ENCODE peak calls at places on chromosomes 4 and X, in four cellular contexts. One of them, this sample, is unnamed.

GRCh38 chrX:110204986-110205385 is 112.9 kb downstream of the AMMECR1 start:
- DNase-seq in HepG2: no peak
- DNase-seq in GM12878: no peak
- DNase-seq in K562: no peak
- DNase-seq in this sample: no peak

GRCh38 chr4:1206299-1207156 is 34.1 kb upstream of the SPON2 start:
- DNase-seq in GM12878: no peak
- DNase-seq in HepG2: no peak
- DNase-seq in K562: no peak
- DNase-seq in this sample: no peak

GRCh38 chr4:113673450-113673849 is 88.1 kb downstream of the CAMK2D start:
- DNase-seq in HepG2: no peak
- DNase-seq in K562: no peak
- DNase-seq in GM12878: no peak
- DNase-seq in this sample: no peak

GRCh38 chr4:148030486-148030885 is 298.6 kb downstream of the ARHGAP10 start:
- DNase-seq in GM12878: no peak
- DNase-seq in K562: no peak
- DNase-seq in HepG2: no peak
- DNase-seq in this sample: no peak

GRCh38 chrX:66016905-66017658 is 22.8 kb downstream of the VSIG4 start:
- DNase-seq in K562: peak; percentile 67
- DNase-seq in HepG2: no peak
- DNase-seq in GM12878: no peak
- DNase-seq in this sample: no peak

GRCh38 chr4:140255467-140255866 is 101.5 kb upstream of the MAML3 start:
- DNase-seq in GM12878: no peak
- DNase-seq in HepG2: no peak
- DNase-seq in K562: no peak
- DNase-seq in this sample: no peak

GRCh38 chrX:132219343-132219768 is at the start of gene RAP2C:
- DNase-seq in K562: peak; percentile 88
- DNase-seq in GM12878: no peak
- DNase-seq in HepG2: peak; percentile 77
- DNase-seq in this sample: peak; percentile 82

GRCh38 chrX:136209016-136209738 is 42.0 kb downstream of the MAP7D3 start:
- DNase-seq in HepG2: no peak
- DNase-seq in GM12878: no peak
- DNase-seq in K562: peak; percentile 50
- DNase-seq in this sample: peak; percentile 69

GRCh38 chrX:72620550-72621145 is 48.0 kb upstream of the HDAC8 start:
- DNase-seq in K562: peak; percentile 67
- DNase-seq in HepG2: peak; percentile 2
- DNase-seq in GM12878: no peak
- DNase-seq in this sample: peak; percentile 46

GRCh38 chr4:168128601-168129000 is 36.3 kb downstream of the ANXA10 start:
- DNase-seq in GM12878: no peak
- DNase-seq in HepG2: no peak
- DNase-seq in K562: no peak
- DNase-seq in this sample: no peak

GRCh38 chr4:128974203-128974602 is 119.1 kb downstream of the SCLT1 start:
- DNase-seq in HepG2: no peak
- DNase-seq in K562: no peak
- DNase-seq in GM12878: no peak
- DNase-seq in this sample: no peak

GRCh38 chr4:10129196-10130185 is 12.9 kb upstream of the WDR1 start:
- DNase-seq in GM12878: no peak
- DNase-seq in K562: no peak
- DNase-seq in HepG2: no peak
- DNase-seq in this sample: no peak

GRCh38 chr4:159937595-159937994 is 834.7 kb downstream of the RAPGEF2 start:
- DNase-seq in GM12878: no peak
- DNase-seq in K562: no peak
- DNase-seq in HepG2: no peak
- DNase-seq in this sample: no peak

GRCh38 chr4:5719329-5720055 is 8.5 kb downstream of the EVC start:
- DNase-seq in GM12878: no peak
- DNase-seq in HepG2: no peak
- DNase-seq in K562: no peak
- DNase-seq in this sample: no peak

GRCh38 chr4:55143858-55144257 is 18.5 kb upstream of the KDR start:
- DNase-seq in HepG2: no peak
- DNase-seq in GM12878: no peak
- DNase-seq in K562: no peak
- DNase-seq in this sample: no peak

GRCh38 chr4:122346036-122346435 is 32.8 kb upstream of the ADAD1 start:
- DNase-seq in HepG2: no peak
- DNase-seq in GM12878: no peak
- DNase-seq in K562: no peak
- DNase-seq in this sample: no peak

GRCh38 chr4:74969507-74970474 is 36.9 kb downstream of the PARM1 start:
- DNase-seq in K562: peak; percentile 8
- DNase-seq in HepG2: no peak
- DNase-seq in GM12878: no peak
- DNase-seq in this sample: peak; percentile 14

GRCh38 chr4:142043509-142043908 is 407.1 kb downstream of the IL15 start:
- DNase-seq in K562: no peak
- DNase-seq in HepG2: no peak
- DNase-seq in GM12878: no peak
- DNase-seq in this sample: no peak

GRCh38 chr4:80221161-80221560 is 23.9 kb downstream of the PRDM8 start:
- DNase-seq in GM12878: no peak
- DNase-seq in K562: no peak
- DNase-seq in HepG2: no peak
- DNase-seq in this sample: no peak

GRCh38 chr4:153142700-153143438 is 61.4 kb upstream of the TRIM2 start:
- DNase-seq in HepG2: peak; percentile 63
- DNase-seq in GM12878: no peak
- DNase-seq in K562: peak; percentile 68
- DNase-seq in this sample: peak; percentile 77

GRCh38 chrX:13165747-13166146 is 121.3 kb upstream of the FAM9C start:
- DNase-seq in K562: no peak
- DNase-seq in GM12878: no peak
- DNase-seq in HepG2: no peak
- DNase-seq in this sample: no peak

GRCh38 chr4:125011646-125012045 is 299.1 kb upstream of the ANKRD50 start:
- DNase-seq in K562: no peak
- DNase-seq in GM12878: no peak
- DNase-seq in HepG2: no peak
- DNase-seq in this sample: no peak

GRCh38 chr4:53128959-53129358 is 236.9 kb downstream of the SCFD2 start:
- DNase-seq in HepG2: no peak
- DNase-seq in GM12878: no peak
- DNase-seq in K562: no peak
- DNase-seq in this sample: no peak

GRCh38 chr4:96593422-96593821 is 753.5 kb downstream of the PDHA2 start:
- DNase-seq in HepG2: peak; percentile 23
- DNase-seq in K562: no peak
- DNase-seq in GM12878: no peak
- DNase-seq in this sample: no peak

GRCh38 chrX:12978205-12979010 is 3.5 kb downstream of the TMSB4X start:
- DNase-seq in GM12878: no peak
- DNase-seq in K562: peak; percentile 76
- DNase-seq in HepG2: no peak
- DNase-seq in this sample: no peak

GRCh38 chr4:113467581-113467980 is 294.0 kb downstream of the CAMK2D start:
- DNase-seq in HepG2: no peak
- DNase-seq in GM12878: no peak
- DNase-seq in K562: no peak
- DNase-seq in this sample: no peak

GRCh38 chr4:163166041-163166579 is 580 bp downstream of the NAF1 start:
- DNase-seq in HepG2: peak; percentile 26
- DNase-seq in GM12878: no peak
- DNase-seq in K562: peak; percentile 59
- DNase-seq in this sample: peak; percentile 49

GRCh38 chr4:174422893-174423256 is 99.4 kb downstream of the HPGD start:
- DNase-seq in K562: no peak
- DNase-seq in HepG2: no peak
- DNase-seq in GM12878: no peak
- DNase-seq in this sample: no peak

DNA sequence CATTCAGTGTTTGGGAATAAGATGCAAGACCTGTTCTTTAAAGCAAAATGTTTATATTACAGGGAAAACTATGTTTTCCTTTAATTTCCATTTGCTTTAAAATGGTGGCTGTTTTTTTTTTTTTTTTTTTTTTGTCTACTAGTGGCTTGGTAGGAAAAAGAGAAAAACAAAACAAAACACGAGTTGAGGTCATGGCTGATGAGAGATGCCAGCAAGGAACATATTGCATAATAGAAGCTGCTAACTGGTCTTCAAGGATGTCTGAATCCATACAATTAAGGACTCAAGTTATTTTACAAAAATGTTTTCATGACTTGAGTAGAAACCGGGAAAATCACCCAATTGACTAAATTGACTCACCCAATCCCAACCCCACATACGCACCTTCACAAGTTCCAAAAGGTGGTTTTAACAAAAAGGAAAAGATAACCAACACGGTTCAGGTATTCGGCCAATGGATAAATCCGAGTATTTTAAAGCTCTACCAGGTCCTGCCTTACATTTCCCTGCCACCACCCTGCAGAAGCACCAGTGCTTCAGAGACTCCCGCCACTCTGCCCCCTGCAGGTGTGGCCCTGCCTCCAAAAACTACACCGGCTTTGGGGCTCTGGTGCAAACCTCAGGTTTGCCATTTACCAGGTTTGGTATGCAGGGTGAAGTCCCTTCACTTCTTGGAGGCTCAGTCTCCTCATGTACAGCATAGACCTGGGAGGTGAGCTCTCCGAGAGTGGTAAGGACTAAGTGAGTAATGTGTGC is 27.1 kb downstream of the PIR start:
- DNase-seq in GM12878: no peak
- DNase-seq in K562: peak; percentile 14
- DNase-seq in HepG2: no peak
- DNase-seq in this sample: no peak
- TF ChIP-seq SP1 in GM12878: no peak
- TF ChIP-seq SP1 in K562: no peak
- TF ChIP-seq SP1 in HepG2: no peak
- TF ChIP-seq SP1 in this sample: no peak

GRCh38 chr4:35521682-35522081 is 722.6 kb downstream of the ARAP2 start:
- DNase-seq in HepG2: no peak
- DNase-seq in K562: no peak
- DNase-seq in GM12878: no peak
- DNase-seq in this sample: no peak

GRCh38 chr4:35511851-35512250 is 732.5 kb downstream of the ARAP2 start:
- DNase-seq in GM12878: no peak
- DNase-seq in K562: no peak
- DNase-seq in HepG2: no peak
- DNase-seq in this sample: no peak

GRCh38 chr4:35520059-35520458 is 724.3 kb downstream of the ARAP2 start:
- DNase-seq in GM12878: no peak
- DNase-seq in HepG2: no peak
- DNase-seq in K562: no peak
- DNase-seq in this sample: no peak

GRCh38 chr4:35516102-35516501 is 728.2 kb downstream of the ARAP2 start:
- DNase-seq in GM12878: no peak
- DNase-seq in K562: no peak
- DNase-seq in HepG2: no peak
- DNase-seq in this sample: no peak
- TF ChIP-seq BHLHE40 in GM12878: no peak
- TF ChIP-seq BHLHE40 in K562: no peak
- TF ChIP-seq BHLHE40 in HepG2: no peak
- TF ChIP-seq BHLHE40 in this sample: no peak

GRCh38 chrX:118730500-118731247 is 3.3 kb downstream of the IL13RA1 start:
- DNase-seq in K562: no peak
- DNase-seq in GM12878: no peak
- DNase-seq in HepG2: no peak
- DNase-seq in this sample: no peak

GRCh38 chrX:118724775-118725174 is 2.6 kb upstream of the IL13RA1 start:
- DNase-seq in HepG2: peak; percentile 16
- DNase-seq in K562: peak; percentile 68
- DNase-seq in GM12878: no peak
- DNase-seq in this sample: no peak

GRCh38 chrX:118729043-118729652 is 1.7 kb downstream of the IL13RA1 start:
- DNase-seq in K562: no peak
- DNase-seq in HepG2: no peak
- DNase-seq in GM12878: no peak
- DNase-seq in this sample: no peak

GRCh38 chrX:118726887-118727685 is at the start of gene IL13RA1:
- DNase-seq in K562: peak; percentile 91
- DNase-seq in GM12878: no peak
- DNase-seq in HepG2: peak; percentile 93
- DNase-seq in this sample: peak; percentile 91

GRCh38 chrX:118727686-118728339 is 407 bp downstream of the IL13RA1 start:
- DNase-seq in HepG2: peak; percentile 10
- DNase-seq in K562: peak; percentile 20
- DNase-seq in GM12878: no peak
- DNase-seq in this sample: no peak
- TF ChIP-seq TARDBP in HepG2: no peak
- TF ChIP-seq TARDBP in K562: no peak
- TF ChIP-seq TARDBP in GM12878: no peak
- TF ChIP-seq TARDBP in this sample: no peak

GRCh38 chrX:101759000-101759399 is 99.3 kb upstream of the ARMCX2 start:
- DNase-seq in HepG2: peak; percentile 2
- DNase-seq in GM12878: no peak
- DNase-seq in K562: peak; percentile 12
- DNase-seq in this sample: peak; percentile 46
- TF ChIP-seq SP1 in HepG2: no peak
- TF ChIP-seq SP1 in GM12878: no peak
- TF ChIP-seq SP1 in K562: no peak
- TF ChIP-seq SP1 in this sample: no peak

GRCh38 chrX:124226129-124226528 is 106.3 kb upstream of the TEX13D start:
- DNase-seq in GM12878: no peak
- DNase-seq in HepG2: no peak
- DNase-seq in K562: no peak
- DNase-seq in this sample: no peak

GRCh38 chrX:124229374-124229773 is 103.1 kb upstream of the TEX13D start:
- DNase-seq in K562: no peak
- DNase-seq in GM12878: no peak
- DNase-seq in HepG2: no peak
- DNase-seq in this sample: no peak

GRCh38 chrX:124228849-124229248 is 103.6 kb upstream of the TEX13D start:
- DNase-seq in GM12878: no peak
- DNase-seq in K562: no peak
- DNase-seq in HepG2: no peak
- DNase-seq in this sample: no peak

GRCh38 chrX:124217289-124218251 is 114.9 kb upstream of the TEX13D start:
- DNase-seq in HepG2: peak; percentile 66
- DNase-seq in GM12878: no peak
- DNase-seq in K562: peak; percentile 14
- DNase-seq in this sample: no peak

GRCh38 chrX:124223524-124223923 is 108.9 kb upstream of the TEX13D start:
- DNase-seq in K562: peak; percentile 25
- DNase-seq in GM12878: no peak
- DNase-seq in HepG2: no peak
- DNase-seq in this sample: peak; percentile 28
- TF ChIP-seq BHLHE40 in K562: no peak
- TF ChIP-seq BHLHE40 in GM12878: no peak
- TF ChIP-seq BHLHE40 in HepG2: no peak
- TF ChIP-seq BHLHE40 in this sample: no peak

DNA sequence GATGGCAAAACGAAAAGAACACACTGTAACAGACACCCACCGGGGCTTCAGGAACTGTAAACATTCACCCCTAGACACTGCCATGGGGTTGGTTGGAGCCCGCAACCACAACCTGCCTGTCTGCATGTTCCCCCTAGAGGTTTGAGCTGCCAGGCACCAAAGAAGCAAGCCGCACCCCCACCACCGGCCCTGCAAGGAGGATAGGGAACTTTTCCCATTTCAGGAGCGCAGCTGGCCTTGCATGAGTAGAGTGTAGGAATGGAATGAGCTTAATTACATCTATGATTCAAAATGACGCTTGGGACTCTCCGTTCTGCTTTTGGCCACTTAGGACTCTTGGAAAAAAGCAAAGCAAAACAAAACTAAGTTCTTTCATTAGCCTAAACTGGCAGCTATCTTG is 243.6 kb upstream of the CTSO start:
- DNase-seq in K562: no peak
- DNase-seq in GM12878: no peak
- DNase-seq in HepG2: no peak
- DNase-seq in this sample: no peak
- TF ChIP-seq TARDBP in K562: no peak
- TF ChIP-seq TARDBP in GM12878: no peak
- TF ChIP-seq TARDBP in HepG2: no peak
- TF ChIP-seq TARDBP in this sample: no peak